ENCODE peak calls at places on chromosome 7, in four cellular contexts. U is A673, X is A549, O is AG04450. W is an unnamed sample.

GRCh38 chr7:115230882-115231508 is 309.1 kb downstream of the MDFIC start:
- DNase-seq in U (peak; percentile 86), X (peak; percentile 76), O (peak; percentile 74), W (peak; percentile 26)

GRCh38 chr7:82481499-82482097 is 38.0 kb upstream of the CACNA2D1 start:
- DNase-seq in X (peak; percentile 31), O (no peak), U (peak; percentile 40), W (no peak)

GRCh38 chr7:697259-697615 is 29.3 kb upstream of the DNAAF5 start:
- DNase-seq in U (no peak), X (no peak), O (no peak), W (no peak)

GRCh38 chr7:156156734-156157408 is 344.6 kb upstream of the SHH start:
- DNase-seq in U (peak; percentile 10), X (peak; percentile 66), O (no peak), W (peak; percentile 42)

GRCh38 chr7:155808551-155809331 is 3.5 kb downstream of the SHH start:
- DNase-seq in O (no peak), U (no peak), X (peak; percentile 54), W (no peak)

GRCh38 chr7:84536256-84536870 is 341.8 kb upstream of the SEMA3A start:
- DNase-seq in O (no peak), X (peak; percentile 93), U (no peak), W (no peak)

GRCh38 chr7:158016171-158017087 is 571.2 kb downstream of the PTPRN2 start:
- DNase-seq in O (no peak), X (no peak), U (no peak), W (no peak)

GRCh38 chr7:140229591-140230516 is 53.1 kb upstream of the KDM7A start:
- DNase-seq in X (no peak), O (no peak), U (no peak), W (no peak)

GRCh38 chr7:99362801-99363200 is 11.7 kb upstream of the ARPC1B start:
- DNase-seq in O (peak; percentile 85), X (no peak), U (no peak), W (no peak)

GRCh38 chr7:142717453-142717852 is 31.8 kb upstream of the PRSS1 start:
- DNase-seq in X (no peak), O (no peak), U (no peak), W (no peak)

GRCh38 chr7:139124084-139124914 is 14.8 kb upstream of the ZC3HAV1 start:
- DNase-seq in X (no peak), O (no peak), U (peak; percentile 7), W (no peak)

GRCh38 chr7:9776900-9777299 is 1196.8 kb upstream of the PHF14 start:
- DNase-seq in X (no peak), O (no peak), U (no peak), W (peak; percentile 19)

GRCh38 chr7:150781016-150781415 is 19.1 kb downstream of the TMEM176B start:
- DNase-seq in O (peak; percentile 57), X (no peak), U (peak; percentile 32), W (no peak)

GRCh38 chr7:960269-960871 is 5.9 kb upstream of the ADAP1 start:
- DNase-seq in O (no peak), U (no peak), X (no peak), W (no peak)

GRCh38 chr7:24730018-24730369 is 27.3 kb downstream of the GSDME start:
- DNase-seq in O (no peak), U (no peak), X (no peak), W (no peak)

GRCh38 chr7:39614299-39614698 is 9.1 kb upstream of the RALA start:
- DNase-seq in U (no peak), X (no peak), O (no peak), W (no peak)

GRCh38 chr7:87318741-87319140 is 26.7 kb upstream of the CROT start:
- DNase-seq in O (no peak), X (peak; percentile 59), U (no peak), W (no peak)

GRCh38 chr7:46003896-46004875 is 83.1 kb upstream of the IGFBP3 start:
- DNase-seq in X (peak; percentile 50), U (no peak), O (peak; percentile 55), W (no peak)

GRCh38 chr7:98186452-98187137 is 24.6 kb upstream of the BHLHA15 start:
- DNase-seq in X (no peak), U (no peak), O (peak; percentile 21), W (no peak)

GRCh38 chr7:18180685-18181084 is 153.0 kb upstream of the PRPS1L1 start:
- DNase-seq in O (no peak), U (no peak), X (no peak), W (no peak)

GRCh38 chr7:73668103-73668937 is 689 bp downstream of the VPS37D start:
- DNase-seq in X (peak; percentile 44), O (no peak), U (peak; percentile 41), W (peak; percentile 55)

GRCh38 chr7:54955296-54955695 is 63.5 kb upstream of the EGFR start:
- DNase-seq in X (no peak), U (no peak), O (no peak), W (no peak)

GRCh38 chr7:55526770-55527169 is 45.5 kb downstream of the VOPP1 start:
- DNase-seq in U (peak; percentile 83), X (no peak), O (no peak), W (no peak)

GRCh38 chr7:90320801-90321494 is at the start of gene FAM237B:
- DNase-seq in O (no peak), X (peak; percentile 41), U (peak; percentile 48), W (no peak)

GRCh38 chr7:86600506-86601290 is 43.0 kb upstream of the GRM3 start:
- DNase-seq in U (no peak), O (no peak), X (no peak), W (no peak)

GRCh38 chr7:43195256-43195655 is 82.8 kb downstream of the HECW1 start:
- DNase-seq in U (no peak), O (no peak), X (peak; percentile 16), W (no peak)

GRCh38 chr7:137476937-137477336 is 133.4 kb upstream of the PTN start:
- DNase-seq in U (no peak), X (no peak), O (no peak), W (no peak)

GRCh38 chr7:111145472-111145871 is 54.5 kb downstream of the LRRN3 start:
- DNase-seq in X (no peak), U (no peak), O (no peak), W (no peak)

GRCh38 chr7:118111347-118111746 is 72.6 kb upstream of the LSM8 start:
- DNase-seq in O (no peak), U (peak; percentile 26), X (no peak), W (no peak)

GRCh38 chr7:38190010-38190409 is 12.0 kb downstream of the STARD3NL start:
- DNase-seq in X (no peak), U (no peak), O (no peak), W (no peak)

DNA sequence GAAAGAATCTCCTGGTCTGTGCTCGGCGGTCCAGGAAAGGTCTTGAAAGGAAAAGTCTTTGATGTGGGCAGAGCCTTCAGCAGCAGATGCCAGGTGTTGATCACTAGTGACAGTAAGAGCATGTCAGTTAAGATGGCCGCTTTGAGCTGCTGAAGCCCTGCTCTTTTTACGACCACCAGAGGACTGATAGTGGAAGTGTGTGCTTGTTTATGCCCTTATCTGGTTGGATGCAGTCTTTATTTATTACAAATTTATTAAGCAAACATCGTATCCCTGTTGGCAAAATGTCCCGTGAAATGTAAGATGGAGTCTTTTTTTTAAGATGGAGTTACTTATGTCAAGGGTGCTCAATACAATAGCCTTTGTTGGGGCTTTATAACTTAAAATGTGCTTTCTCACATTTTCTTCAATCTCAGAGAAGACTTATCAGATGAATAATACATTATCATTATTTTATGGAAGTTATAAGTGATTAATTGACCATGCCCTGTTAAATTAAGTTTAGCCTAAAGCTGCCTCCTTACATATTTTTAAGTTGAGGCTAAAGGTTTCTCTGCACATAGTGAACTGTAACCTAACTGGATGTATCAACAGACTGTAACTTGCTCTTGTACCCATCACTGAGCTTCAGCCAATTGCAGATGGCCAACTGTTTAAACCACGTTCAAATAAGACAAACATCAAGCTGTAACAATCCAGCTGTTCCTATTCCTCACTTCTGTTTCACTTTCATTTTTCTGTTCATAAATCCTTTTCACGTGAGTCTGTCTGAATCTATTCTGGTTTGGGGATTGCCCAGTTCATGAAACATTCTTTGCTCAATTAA is 97.4 kb upstream of the PIK3CG start:
- DNase-seq in X (no peak), U (no peak), O (peak; percentile 61), W (peak; percentile 29)
- H3K4me3 ChIP-seq in X (no peak overlapping the region), U (no peak overlapping the region), O (no peak overlapping the region), W (peak overlapping the region; percentile 2)

GRCh38 chr7:50315193-50315592 is 10.7 kb downstream of the IKZF1 start:
- DNase-seq in U (no peak), X (no peak), O (no peak), W (no peak)
- H3K4me3 ChIP-seq in U (no peak overlapping the region), X (no peak overlapping the region), O (no peak overlapping the region), W (no peak overlapping the region)

GRCh38 chr7:78194609-78195008 is 396.0 kb downstream of the PHTF2 start:
- DNase-seq in O (no peak), U (no peak), X (no peak), W (no peak)
- H3K4me3 ChIP-seq in O (no peak overlapping the region), U (no peak overlapping the region), X (no peak overlapping the region), W (no peak overlapping the region)

DNA sequence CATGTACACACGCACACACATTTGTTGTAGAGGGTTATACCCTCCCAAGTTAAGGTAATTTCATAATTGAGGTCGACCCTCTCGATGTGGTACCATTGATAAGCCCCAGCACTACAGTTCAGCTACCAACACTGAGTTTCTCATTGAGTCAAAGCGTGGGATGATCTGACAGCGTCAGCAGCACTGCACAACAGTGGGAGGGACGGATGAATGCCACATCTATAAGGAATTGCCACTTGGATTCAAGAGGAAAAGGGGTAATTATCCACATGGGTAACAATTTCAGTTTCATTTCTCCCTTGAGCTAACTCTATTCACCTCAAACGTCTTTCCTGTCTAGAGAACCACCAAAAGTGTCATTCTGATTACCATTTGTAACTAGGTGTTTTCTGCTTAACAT is 342.8 kb downstream of the AUTS2 start:
- DNase-seq in X (no peak), O (no peak), U (no peak), W (no peak)
- H3K4me3 ChIP-seq in X (no peak overlapping the region), O (no peak overlapping the region), U (no peak overlapping the region), W (no peak overlapping the region)

GRCh38 chr7:116981887-116982430 is 28.7 kb downstream of the ST7 start:
- DNase-seq in O (no peak), X (no peak), U (no peak), W (no peak)
- H3K4me3 ChIP-seq in O (no peak overlapping the region), X (no peak overlapping the region), U (no peak overlapping the region), W (no peak overlapping the region)

DNA sequence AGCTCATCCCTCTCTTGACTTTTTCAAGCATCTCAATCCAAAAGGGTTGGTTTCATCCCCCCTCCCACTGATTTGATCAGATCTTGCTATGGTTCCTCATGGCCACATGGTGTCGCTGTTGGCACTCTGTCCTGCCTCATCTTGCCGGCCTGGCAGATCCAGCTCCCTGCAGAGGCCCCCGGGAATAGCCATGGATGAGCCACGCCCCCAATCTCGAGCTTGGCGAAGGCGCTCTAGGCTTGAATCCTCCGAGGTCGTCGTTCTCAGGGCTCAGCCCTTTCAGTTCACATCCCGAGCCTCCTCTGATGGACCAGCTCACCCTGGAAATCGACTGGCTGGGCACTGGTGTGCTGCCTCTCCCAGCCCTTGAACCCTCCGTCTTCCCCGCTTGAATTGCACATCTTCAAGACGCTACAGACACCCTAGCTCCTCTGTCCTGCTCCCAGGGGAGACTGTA is 628.7 kb downstream of the TYW1 start:
- DNase-seq in O (no peak), U (peak; percentile 91), X (peak; percentile 77), W (peak; percentile 87)
- H3K4me3 ChIP-seq in O (no peak overlapping the region), U (peak overlapping the region; percentile 35), X (peak overlapping the region; percentile 31), W (no peak overlapping the region)

DNA sequence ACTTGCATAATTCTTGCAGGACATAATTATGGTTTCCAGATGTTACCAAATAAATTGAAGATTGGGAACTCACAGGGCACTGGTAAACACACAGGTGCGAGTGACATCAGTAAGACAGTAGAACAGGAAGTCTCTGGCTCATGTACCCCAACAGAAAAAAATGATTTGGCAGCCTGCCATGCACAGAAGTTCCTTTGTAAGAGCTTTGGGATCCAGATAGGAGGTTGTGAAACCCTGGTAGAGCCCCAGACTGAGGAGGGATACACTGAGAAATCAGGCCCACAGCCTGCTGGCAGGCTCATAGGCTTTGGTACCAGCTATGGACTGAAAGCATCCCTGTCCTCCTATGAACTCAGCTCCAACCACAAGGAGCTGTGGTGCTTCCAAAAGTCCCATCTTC is 118.0 kb downstream of the COBL start:
- DNase-seq in X (no peak), O (no peak), U (no peak), W (no peak)
- H3K4me3 ChIP-seq in X (no peak overlapping the region), O (no peak overlapping the region), U (no peak overlapping the region), W (no peak overlapping the region)